ENCODE peak calls at places on chromosomes 16 and 17, in five cellular contexts. M, D, T, N and Y are unnamed samples.

GRCh38 chr16:50628156-50628802 is 52.8 kb downstream of the SNX20 start:
- DNase-seq in M (no peak), D (no peak), T (no peak), N (no peak), Y (no peak)

GRCh38 chr17:20281860-20282259 is 185.5 kb downstream of the LGALS9B start:
- DNase-seq in M (no peak), D (no peak), T (no peak), N (no peak), Y (no peak)

GRCh38 chr16:11783319-11784047 is 13.6 kb downstream of the ZC3H7A start:
- DNase-seq in M (no peak), D (no peak), T (no peak), N (peak; percentile 44), Y (peak; percentile 82)

GRCh38 chr17:1736348-1737281 is 6.1 kb upstream of the SERPINF2 start:
- DNase-seq in M (no peak), D (no peak), T (peak; percentile 62), N (peak; percentile 63), Y (no peak)

GRCh38 chr16:89549007-89549700 is 11.3 kb upstream of the RPL13 start:
- DNase-seq in M (no peak), D (no peak), T (no peak), N (no peak), Y (no peak)

GRCh38 chr17:39744075-39744835 is 6.5 kb downstream of the GRB7 start:
- DNase-seq in M (no peak), D (no peak), T (no peak), N (no peak), Y (no peak)

GRCh38 chr17:10527419-10527818 is 9.1 kb upstream of the MYH1 start:
- DNase-seq in M (no peak), D (no peak), T (no peak), N (no peak), Y (no peak)

GRCh38 chr16:2233872-2234812 is 2.1 kb upstream of the DNASE1L2 start:
- DNase-seq in M (no peak), D (peak; percentile 61), T (no peak), N (no peak), Y (no peak)

GRCh38 chr17:5618511-5618910 is 34.2 kb upstream of the NLRP1 start:
- DNase-seq in M (no peak), D (no peak), T (no peak), N (no peak), Y (no peak)

GRCh38 chr17:39239640-39240314 is 14.0 kb upstream of the STAC2 start:
- DNase-seq in M (peak; percentile 49), D (peak; percentile 80), T (peak; percentile 87), N (peak; percentile 74), Y (peak; percentile 51)

GRCh38 chr16:81551821-81552304 is 107.3 kb downstream of the CMIP start:
- DNase-seq in M (no peak), D (no peak), T (no peak), N (no peak), Y (no peak)

GRCh38 chr17:2594657-2595085 is 1.2 kb downstream of the PAFAH1B1 start:
- DNase-seq in M (no peak), D (no peak), T (no peak), N (peak; percentile 34), Y (peak; percentile 35)

GRCh38 chr17:51355314-51356083 is 95.2 kb downstream of the UTP18 start:
- DNase-seq in M (no peak), D (peak; percentile 64), T (no peak), N (no peak), Y (no peak)

GRCh38 chr17:62871291-62871690 is 63.2 kb upstream of the MARCHF10 start:
- DNase-seq in M (no peak), D (no peak), T (no peak), N (no peak), Y (no peak)

GRCh38 chr16:24511174-24511573 is 28.2 kb upstream of the RBBP6 start:
- DNase-seq in M (no peak), D (no peak), T (no peak), N (no peak), Y (no peak)

GRCh38 chr17:5784791-5785190 is 200.5 kb upstream of the NLRP1 start:
- DNase-seq in M (no peak), D (no peak), T (no peak), N (no peak), Y (no peak)

GRCh38 chr16:21685034-21685455 is 21.3 kb downstream of the OTOA start:
- DNase-seq in M (no peak), D (no peak), T (peak; percentile 93), N (no peak), Y (no peak)

GRCh38 chr17:48727415-48728175 is 955 bp downstream of the HOXB13 start:
- DNase-seq in M (no peak), D (no peak), T (no peak), N (no peak), Y (no peak)

GRCh38 chr17:76554131-76554530 is 14.3 kb downstream of the PRCD start:
- DNase-seq in M (no peak), D (no peak), T (no peak), N (no peak), Y (no peak)

GRCh38 chr17:39665642-39666221 is 583 bp downstream of the TCAP start:
- DNase-seq in M (no peak), D (peak; percentile 74), T (no peak), N (no peak), Y (no peak)